ENCODE peak calls at places on chromosomes 7 and 10, in four cellular contexts. W, F, G and E are unnamed samples.

GRCh38 chr10:122141821-122142651 is 129.1 kb upstream of the BTBD16 start:
- DNase-seq in W (no peak), F (no peak), G (no peak), E (no peak)

GRCh38 chr7:22809902-22810642 is 12.6 kb downstream of the TOMM7 start:
- DNase-seq in W (no peak), F (peak), G (no peak), E (no peak)

GRCh38 chr7:149816267-149816751 is 21.9 kb upstream of the ZNF862 start:
- DNase-seq in W (no peak), F (no peak), G (no peak), E (no peak)

GRCh38 chr10:120818301-120818700 is 32.9 kb upstream of the WDR11 start:
- DNase-seq in W (no peak), F (no peak), G (peak), E (no peak)

GRCh38 chr10:51422311-51423120 is 276.9 kb downstream of the CSTF2T start:
- DNase-seq in W (peak), F (peak), G (peak), E (peak)

GRCh38 chr7:15433154-15433553 is 128.7 kb downstream of the AGMO start:
- DNase-seq in W (no peak), F (no peak), G (no peak), E (no peak)

GRCh38 chr10:77282163-77282562 is 355.4 kb downstream of the KCNMA1 start:
- DNase-seq in W (no peak), F (no peak), G (no peak), E (no peak)

GRCh38 chr10:87092861-87093460 is 1.7 kb downstream of the GLUD1 start:
- DNase-seq in W (no peak), F (peak), G (peak), E (no peak)

GRCh38 chr7:111438369-111439289 is 123.7 kb downstream of the IMMP2L start:
- DNase-seq in W (peak), F (no peak), G (no peak), E (peak)

GRCh38 chr10:5951167-5951711 is 26.1 kb downstream of the IL15RA start:
- DNase-seq in W (no peak), F (no peak), G (no peak), E (no peak)

GRCh38 chr10:78937800-78938694 is 130.7 kb upstream of the ZMIZ1 start:
- DNase-seq in W (peak), F (peak), G (no peak), E (peak)

GRCh38 chr7:28900311-28900710 is 57.8 kb downstream of the TRIL start:
- DNase-seq in W (no peak), F (no peak), G (no peak), E (no peak)

DNA sequence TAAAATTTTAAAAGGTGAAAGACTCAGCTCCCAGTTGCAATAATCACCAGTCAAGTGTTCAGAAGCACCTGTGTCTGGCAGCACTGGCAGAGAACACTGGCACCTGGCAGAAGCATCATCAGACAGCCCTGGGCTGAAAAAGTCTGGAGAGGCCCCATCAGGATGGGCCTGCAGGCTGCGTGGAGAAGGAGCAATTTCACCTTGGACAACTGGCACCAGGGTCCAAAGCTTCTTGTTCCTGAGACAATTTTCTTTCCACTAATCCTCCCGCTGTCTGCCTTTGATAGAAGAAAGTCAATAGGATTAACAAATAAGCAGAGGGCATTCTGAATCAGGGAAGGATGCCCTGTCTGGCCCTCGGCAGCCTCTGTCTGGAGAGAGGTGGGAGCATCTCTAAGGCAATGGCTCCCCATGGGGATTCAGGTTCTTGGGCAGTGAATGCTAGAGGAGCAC is 6.5 kb downstream of the COBL start:
- DNase-seq in W (no peak), F (no peak), G (no peak), E (no peak)
- TF ChIP-seq NR3C1 in W (no peak), F (no peak), G (no peak), E (no peak)

GRCh38 chr10:119401671-119402395 is 140.7 kb downstream of the RGS10 start:
- DNase-seq in W (peak), F (peak), G (no peak), E (peak)
- TF ChIP-seq NR3C1 in W (no peak), F (no peak), G (no peak), E (no peak)

DNA sequence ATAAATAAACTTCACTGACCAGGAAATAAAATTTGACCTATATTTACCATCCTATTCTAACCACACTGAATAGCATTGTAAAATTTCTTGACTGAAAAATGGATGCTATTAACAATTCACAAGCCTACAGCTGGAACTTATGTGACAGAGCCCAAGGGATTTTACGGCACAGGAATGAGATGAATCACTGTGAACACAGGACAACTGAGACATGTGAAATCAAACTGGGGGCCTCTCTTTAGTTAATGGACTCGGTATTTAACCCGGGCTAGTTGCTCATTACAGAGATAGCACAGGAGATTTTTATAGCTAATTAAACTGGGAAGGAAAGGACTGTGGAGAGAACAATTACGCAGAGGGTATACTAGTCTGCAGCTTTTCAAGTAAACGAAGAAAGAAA is 100.6 kb downstream of the MICU1 start:
- DNase-seq in W (no peak), F (peak), G (no peak), E (peak)
- TF ChIP-seq NR3C1 in W (no peak), F (no peak), G (no peak), E (no peak)

GRCh38 chr10:81953420-81953819 is 78.4 kb downstream of the NRG3 start:
- DNase-seq in W (no peak), F (no peak), G (no peak), E (no peak)
- TF ChIP-seq NR3C1 in W (no peak), F (no peak), G (no peak), E (no peak)

GRCh38 chr10:94232711-94233383 is 129.9 kb downstream of the NOC3L start:
- DNase-seq in W (no peak), F (peak), G (no peak), E (no peak)
- TF ChIP-seq NR3C1 in W (no peak), F (no peak), G (no peak), E (no peak)